ENCODE peak calls at places on chromosomes 3 and 15, in eight cellular contexts. K is psoas muscle; D is activated effector memory CD4-positive, alpha-beta T cell treated with Interleukin-2 at 50 U/mL for 16 hours; A is amygdala; W is stimulated activated naive CD8-positive, alpha-beta T cell treated with anti-CD3 and anti-CD28 coated beads, Interleukin-15, Interleukin-2, amounts not matched to agents 100 U/mL and 50 U/mL, for 24 hours; J is EL; I is GM12891; Q is astrocyte of the spinal cord. F is an unnamed sample.
A peak's percentile ranks its signal among the peaks of the same experiment; 100 is the strongest.

GRCh38 chr15:83295417-83295816 is 11.0 kb upstream of the BNC1 start:
- DNase-seq in K (no peak), D (no peak), A (no peak), W (no peak), J (no peak), I (no peak), Q (no peak), F (no peak)

GRCh38 chr3:197353001-197353866 is 54.8 kb upstream of the DLG1 start:
- DNase-seq in K (no peak), D (no peak), A (no peak), W (no peak), J (no peak), I (no peak), Q (no peak), F (no peak)

GRCh38 chr3:186117521-186118111 is 8.7 kb upstream of the ETV5 start:
- DNase-seq in K (no peak), D (no peak), A (no peak), W (no peak), J (no peak), I (no peak), Q (no peak), F (no peak)

GRCh38 chr3:67593761-67594234 is 60.6 kb downstream of the SUCLG2 start:
- DNase-seq in K (no peak), D (no peak), A (no peak), W (no peak), J (peak; percentile 83), I (no peak), Q (no peak), F (no peak)

GRCh38 chr3:1960506-1960905 is 138.2 kb upstream of the CNTN4 start:
- DNase-seq in K (no peak), D (no peak), A (no peak), W (no peak), J (no peak), I (no peak), Q (no peak), F (no peak)

GRCh38 chr3:180325958-180326357 is 276.0 kb upstream of the TTC14 start:
- DNase-seq in K (no peak), D (no peak), A (no peak), W (no peak), J (no peak), I (no peak), Q (no peak), F (no peak)

GRCh38 chr15:70200511-70200991 is 102.8 kb upstream of the TLE3 start:
- DNase-seq in K (peak; percentile 71), D (no peak), A (peak; percentile 72), W (no peak), J (no peak), I (no peak), Q (no peak), F (no peak)

GRCh38 chr3:55624238-55624637 is 137.1 kb upstream of the WNT5A start:
- DNase-seq in K (no peak), D (no peak), A (peak; percentile 30), W (no peak), J (peak; percentile 83), I (no peak), Q (peak; percentile 36), F (peak; percentile 40)

GRCh38 chr3:53478166-53478830 is 16.1 kb upstream of the CACNA1D start:
- DNase-seq in K (no peak), D (no peak), A (no peak), W (no peak), J (no peak), I (no peak), Q (no peak), F (no peak)

GRCh38 chr15:91444656-91445055 is 344.6 kb downstream of the SV2B start:
- DNase-seq in K (no peak), D (no peak), A (no peak), W (no peak), J (no peak), I (no peak), Q (no peak), F (no peak)

GRCh38 chr3:196966526-196967401 is 1.9 kb downstream of the PIGZ start:
- DNase-seq in K (no peak), D (no peak), A (no peak), W (no peak), J (no peak), I (no peak), Q (no peak), F (no peak)

GRCh38 chr3:135106445-135106844 is 311.4 kb downstream of the EPHB1 start:
- DNase-seq in K (no peak), D (no peak), A (no peak), W (no peak), J (peak; percentile 13), I (no peak), Q (no peak), F (no peak)

GRCh38 chr15:78949461-78949860 is 4.6 kb upstream of the CTSH start:
- DNase-seq in K (no peak), D (no peak), A (no peak), W (no peak), J (no peak), I (no peak), Q (no peak), F (no peak)

GRCh38 chr15:66595332-66595731 is 29.5 kb upstream of the LCTL start:
- DNase-seq in K (no peak), D (no peak), A (no peak), W (no peak), J (no peak), I (no peak), Q (no peak), F (no peak)

GRCh38 chr3:137263982-137264777 is 306.4 kb downstream of the IL20RB start:
- DNase-seq in K (peak; percentile 49), D (no peak), A (no peak), W (no peak), J (no peak), I (no peak), Q (no peak), F (no peak)

GRCh38 chr3:58586776-58587192 is 9.6 kb upstream of the FAM107A start:
- DNase-seq in K (no peak), D (no peak), A (no peak), W (no peak), J (no peak), I (no peak), Q (no peak), F (no peak)

GRCh38 chr15:93331545-93332117 is 242.6 kb upstream of the RGMA start:
- DNase-seq in K (no peak), D (no peak), A (no peak), W (no peak), J (no peak), I (no peak), Q (no peak), F (no peak)

GRCh38 chr3:48919215-48920138 is 835 bp downstream of the ARIH2 start:
- DNase-seq in K (peak; percentile 62), D (peak; percentile 27), A (peak; percentile 5), W (peak; percentile 65), J (peak; percentile 67), I (peak; percentile 39), Q (peak; percentile 41), F (peak; percentile 59)

GRCh38 chr3:183359036-183359435 is 69.4 kb downstream of the MCF2L2 start:
- DNase-seq in K (no peak), D (no peak), A (no peak), W (no peak), J (no peak), I (no peak), Q (no peak), F (no peak)

GRCh38 chr15:55942332-55942731 is 51.1 kb downstream of the NEDD4 start:
- DNase-seq in K (no peak), D (no peak), A (no peak), W (no peak), J (no peak), I (no peak), Q (no peak), F (no peak)

GRCh38 chr15:49379996-49380395 is 43.0 kb upstream of the FGF7 start:
- DNase-seq in K (no peak), D (no peak), A (no peak), W (no peak), J (no peak), I (no peak), Q (no peak), F (no peak)

GRCh38 chr15:88391700-88392099 is 75.5 kb downstream of the MRPL46 start:
- DNase-seq in K (no peak), D (no peak), A (no peak), W (no peak), J (no peak), I (no peak), Q (no peak), F (no peak)

GRCh38 chr15:49421991-49422390 is 1.1 kb upstream of the FGF7 start:
- DNase-seq in K (peak; percentile 62), D (no peak), A (no peak), W (peak; percentile 6), J (peak; percentile 41), I (no peak), Q (peak; percentile 76), F (peak; percentile 25)

GRCh38 chr15:79091204-79091867 is 756 bp upstream of the RASGRF1 start:
- DNase-seq in K (no peak), D (no peak), A (peak; percentile 48), W (peak; percentile 58), J (no peak), I (peak; percentile 35), Q (peak; percentile 5), F (no peak)

GRCh38 chr3:132161608-132162007 is 126.8 kb upstream of the CPNE4 start:
- DNase-seq in K (no peak), D (no peak), A (no peak), W (no peak), J (no peak), I (no peak), Q (no peak), F (no peak)

GRCh38 chr3:8509961-8510360 is 8.3 kb downstream of the LMCD1 start:
- DNase-seq in K (peak; percentile 78), D (no peak), A (no peak), W (no peak), J (peak; percentile 96), I (no peak), Q (peak; percentile 89), F (peak; percentile 48)

GRCh38 chr3:119323401-119324107 is 29.4 kb downstream of the ARHGAP31 start:
- DNase-seq in K (no peak), D (no peak), A (no peak), W (peak; percentile 33), J (no peak), I (peak; percentile 27), Q (no peak), F (no peak)

GRCh38 chr3:194928183-194928736 is 242.6 kb downstream of the FAM43A start:
- DNase-seq in K (no peak), D (no peak), A (no peak), W (no peak), J (peak; percentile 67), I (no peak), Q (peak; percentile 27), F (no peak)

GRCh38 chr3:146469206-146470017 is at the start of gene PLSCR2:
- DNase-seq in K (peak; percentile 76), D (peak; percentile 59), A (peak; percentile 5), W (peak; percentile 74), J (peak; percentile 35), I (peak; percentile 80), Q (no peak), F (peak; percentile 35)

GRCh38 chr15:69031013-69032001 is 16.8 kb downstream of the NOX5 start:
- DNase-seq in K (peak; percentile 67), D (peak; percentile 5), A (no peak), W (peak; percentile 47), J (peak; percentile 25), I (peak; percentile 41), Q (peak; percentile 27), F (peak; percentile 55)

GRCh38 chr3:174016186-174016585 is 618.6 kb downstream of the NLGN1 start:
- DNase-seq in K (no peak), D (no peak), A (no peak), W (no peak), J (peak; percentile 76), I (no peak), Q (peak; percentile 80), F (no peak)

GRCh38 chr3:193842832-193843446 is 249.9 kb downstream of the OPA1 start:
- DNase-seq in K (no peak), D (no peak), A (no peak), W (no peak), J (no peak), I (no peak), Q (no peak), F (no peak)